ENCODE peak calls at places on chromosomes 16 and 17, in six cellular contexts. One of them, this sample, is unnamed.

GRCh38 chr16:16033208-16033717 is 83.8 kb downstream of the ABCC1 start:
- DNase-seq in H1: no peak
- DNase-seq in SK-N-SH: no peak
- DNase-seq in GM12878: no peak
- DNase-seq in K562: no peak
- DNase-seq in HepG2: no peak
- DNase-seq in this sample: no peak

GRCh38 chr17:64001091-64001579 is 3.0 kb downstream of the PRR29 start:
- DNase-seq in H1: no peak
- DNase-seq in SK-N-SH: peak
- DNase-seq in GM12878: no peak
- DNase-seq in K562: peak
- DNase-seq in HepG2: no peak
- DNase-seq in this sample: no peak

GRCh38 chr17:58488428-58488890 is 251 bp upstream of the HSF5 start:
- DNase-seq in H1: peak
- DNase-seq in SK-N-SH: no peak
- DNase-seq in GM12878: no peak
- DNase-seq in K562: no peak
- DNase-seq in HepG2: no peak
- DNase-seq in this sample: no peak

GRCh38 chr17:12620200-12620720 is 45.4 kb upstream of the MYOCD start:
- DNase-seq in H1: no peak
- DNase-seq in SK-N-SH: no peak
- DNase-seq in GM12878: no peak
- DNase-seq in K562: no peak
- DNase-seq in HepG2: no peak
- DNase-seq in this sample: no peak

GRCh38 chr16:73735954-73736353 is 560.7 kb upstream of the PSMD7 start:
- DNase-seq in H1: no peak
- DNase-seq in SK-N-SH: no peak
- DNase-seq in GM12878: no peak
- DNase-seq in K562: no peak
- DNase-seq in HepG2: no peak
- DNase-seq in this sample: no peak

GRCh38 chr16:54812229-54812628 is 118.4 kb upstream of the IRX5 start:
- DNase-seq in H1: no peak
- DNase-seq in SK-N-SH: no peak
- DNase-seq in GM12878: no peak
- DNase-seq in K562: no peak
- DNase-seq in HepG2: peak
- DNase-seq in this sample: no peak

GRCh38 chr17:46194393-46195216 is 1.4 kb upstream of the KANSL1 start:
- DNase-seq in H1: no peak
- DNase-seq in SK-N-SH: peak
- DNase-seq in GM12878: peak
- DNase-seq in K562: peak
- DNase-seq in HepG2: no peak
- DNase-seq in this sample: peak

GRCh38 chr17:61488878-61489718 is 36.9 kb downstream of the TBX4 start:
- DNase-seq in H1: no peak
- DNase-seq in SK-N-SH: no peak
- DNase-seq in GM12878: no peak
- DNase-seq in K562: no peak
- DNase-seq in HepG2: peak
- DNase-seq in this sample: no peak

GRCh38 chr17:6461792-6462524 is 17.7 kb downstream of the PIMREG start:
- DNase-seq in H1: no peak
- DNase-seq in SK-N-SH: no peak
- DNase-seq in GM12878: no peak
- DNase-seq in K562: no peak
- DNase-seq in HepG2: no peak
- DNase-seq in this sample: no peak

GRCh38 chr17:29169806-29170591 is 10.2 kb downstream of the MYO18A start:
- DNase-seq in H1: no peak
- DNase-seq in SK-N-SH: no peak
- DNase-seq in GM12878: no peak
- DNase-seq in K562: no peak
- DNase-seq in HepG2: no peak
- DNase-seq in this sample: no peak

GRCh38 chr16:88870608-88871348 is 4.3 kb upstream of the PABPN1L start:
- DNase-seq in H1: no peak
- DNase-seq in SK-N-SH: no peak
- DNase-seq in GM12878: no peak
- DNase-seq in K562: peak
- DNase-seq in HepG2: no peak
- DNase-seq in this sample: peak

GRCh38 chr17:76868669-76869208 is 535 bp downstream of the MGAT5B start:
- DNase-seq in H1: peak
- DNase-seq in SK-N-SH: peak
- DNase-seq in GM12878: no peak
- DNase-seq in K562: peak
- DNase-seq in HepG2: no peak
- DNase-seq in this sample: no peak

GRCh38 chr16:15509593-15510520 is 75.5 kb downstream of the BMERB1 start:
- DNase-seq in H1: peak
- DNase-seq in SK-N-SH: peak
- DNase-seq in GM12878: no peak
- DNase-seq in K562: no peak
- DNase-seq in HepG2: no peak
- DNase-seq in this sample: no peak

GRCh38 chr16:11032922-11033291 is 88.5 kb downstream of the CLEC16A start:
- DNase-seq in H1: no peak
- DNase-seq in SK-N-SH: no peak
- DNase-seq in GM12878: no peak
- DNase-seq in K562: no peak
- DNase-seq in HepG2: no peak
- DNase-seq in this sample: no peak

GRCh38 chr17:77495575-77495974 is 354.8 kb downstream of the SEC14L1 start:
- DNase-seq in H1: no peak
- DNase-seq in SK-N-SH: peak
- DNase-seq in GM12878: no peak
- DNase-seq in K562: no peak
- DNase-seq in HepG2: no peak
- DNase-seq in this sample: no peak

DNA sequence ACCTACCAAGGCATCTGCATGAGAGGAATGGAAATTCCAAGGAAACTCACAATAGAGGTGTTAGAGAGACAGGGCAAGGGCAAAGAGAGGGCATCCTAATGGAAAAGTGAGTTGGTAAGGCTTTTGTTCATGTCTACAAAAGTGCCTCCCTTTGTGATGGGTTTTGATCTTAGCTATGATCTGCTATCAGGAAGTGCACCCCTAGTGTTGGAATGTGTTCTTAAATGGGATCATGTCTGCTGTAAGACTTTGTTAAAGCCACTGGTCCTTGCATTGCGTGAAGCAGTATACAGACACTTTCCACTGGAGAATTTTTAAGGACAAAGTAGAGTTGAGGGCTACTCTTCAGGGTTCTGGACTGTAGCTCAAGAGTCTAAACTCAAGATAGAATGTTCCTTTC is 92.0 kb downstream of the MAP2K6 start:
- DNase-seq in H1: no peak
- DNase-seq in SK-N-SH: no peak
- DNase-seq in GM12878: no peak
- DNase-seq in K562: no peak
- DNase-seq in HepG2: peak
- DNase-seq in this sample: no peak
- TF ChIP-seq CTCF in H1: peak
- TF ChIP-seq CTCF in SK-N-SH: peak
- TF ChIP-seq CTCF in GM12878: peak
- TF ChIP-seq CTCF in K562: peak
- TF ChIP-seq CTCF in HepG2: peak
- TF ChIP-seq CTCF in this sample: peak

GRCh38 chr17:81870978-81871386 is at the start of gene ARHGDIA:
- DNase-seq in H1: no peak
- DNase-seq in SK-N-SH: no peak
- DNase-seq in GM12878: no peak
- DNase-seq in K562: peak
- DNase-seq in HepG2: no peak
- DNase-seq in this sample: no peak
- TF ChIP-seq GABPA in H1: no peak
- TF ChIP-seq GABPA in SK-N-SH: no peak
- TF ChIP-seq GABPA in GM12878: peak
- TF ChIP-seq GABPA in K562: peak
- TF ChIP-seq GABPA in HepG2: no peak
- TF ChIP-seq GABPA in this sample: peak

DNA sequence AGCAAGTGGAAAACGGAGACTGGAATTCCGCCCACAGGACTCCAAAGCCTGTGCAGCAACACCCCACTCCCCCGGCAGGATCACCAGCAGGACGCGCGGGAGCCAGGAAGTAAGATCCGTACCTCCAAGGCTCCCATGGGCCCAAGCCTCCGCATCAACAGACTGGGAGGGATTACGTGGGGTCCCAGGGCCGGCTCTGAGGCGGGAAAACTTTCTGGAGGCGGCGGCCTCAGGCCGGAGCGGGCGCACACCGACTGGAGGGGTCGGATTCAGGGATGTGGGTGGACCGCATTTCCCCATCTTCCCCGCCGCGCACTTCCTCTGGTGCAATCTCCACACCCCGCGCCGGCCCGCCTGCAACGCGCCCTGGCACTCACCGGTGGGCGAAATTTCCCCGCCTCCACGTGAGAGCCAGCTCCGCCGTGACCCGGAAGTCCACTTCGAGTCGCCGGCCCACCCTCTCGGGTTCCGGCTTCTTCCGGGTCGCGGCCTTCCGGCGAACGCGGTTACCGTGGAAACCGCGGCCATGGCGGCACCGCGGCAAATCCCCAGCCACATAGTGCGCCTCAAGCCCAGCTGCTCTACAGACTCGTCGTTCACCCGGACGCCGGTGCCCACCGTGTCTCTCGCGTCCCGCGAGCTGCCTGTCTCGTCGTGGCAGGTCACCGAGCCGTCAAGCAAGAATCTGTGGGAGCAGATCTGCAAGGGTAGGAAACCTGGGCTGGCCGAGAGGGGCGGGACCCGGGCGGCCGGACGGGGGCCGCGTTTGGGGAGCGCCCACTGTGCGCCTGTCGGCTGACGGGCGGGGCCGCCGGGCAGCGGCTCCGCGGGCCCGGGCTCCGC is at the start of the genes IQCK and KNOP1:
- DNase-seq in H1: peak
- DNase-seq in SK-N-SH: peak
- DNase-seq in GM12878: peak
- DNase-seq in K562: peak
- DNase-seq in HepG2: peak
- DNase-seq in this sample: peak
- TF ChIP-seq CTCF in H1: no peak
- TF ChIP-seq CTCF in SK-N-SH: no peak
- TF ChIP-seq CTCF in GM12878: no peak
- TF ChIP-seq CTCF in K562: no peak
- TF ChIP-seq CTCF in HepG2: no peak
- TF ChIP-seq CTCF in this sample: no peak

GRCh38 chr16:49592507-49593422 is 219.2 kb downstream of the C16orf78 start:
- DNase-seq in H1: peak
- DNase-seq in SK-N-SH: peak
- DNase-seq in GM12878: no peak
- DNase-seq in K562: peak
- DNase-seq in HepG2: peak
- DNase-seq in this sample: no peak
- TF ChIP-seq GABPA in H1: no peak
- TF ChIP-seq GABPA in SK-N-SH: no peak
- TF ChIP-seq GABPA in GM12878: no peak
- TF ChIP-seq GABPA in K562: no peak
- TF ChIP-seq GABPA in HepG2: no peak
- TF ChIP-seq GABPA in this sample: no peak

DNA sequence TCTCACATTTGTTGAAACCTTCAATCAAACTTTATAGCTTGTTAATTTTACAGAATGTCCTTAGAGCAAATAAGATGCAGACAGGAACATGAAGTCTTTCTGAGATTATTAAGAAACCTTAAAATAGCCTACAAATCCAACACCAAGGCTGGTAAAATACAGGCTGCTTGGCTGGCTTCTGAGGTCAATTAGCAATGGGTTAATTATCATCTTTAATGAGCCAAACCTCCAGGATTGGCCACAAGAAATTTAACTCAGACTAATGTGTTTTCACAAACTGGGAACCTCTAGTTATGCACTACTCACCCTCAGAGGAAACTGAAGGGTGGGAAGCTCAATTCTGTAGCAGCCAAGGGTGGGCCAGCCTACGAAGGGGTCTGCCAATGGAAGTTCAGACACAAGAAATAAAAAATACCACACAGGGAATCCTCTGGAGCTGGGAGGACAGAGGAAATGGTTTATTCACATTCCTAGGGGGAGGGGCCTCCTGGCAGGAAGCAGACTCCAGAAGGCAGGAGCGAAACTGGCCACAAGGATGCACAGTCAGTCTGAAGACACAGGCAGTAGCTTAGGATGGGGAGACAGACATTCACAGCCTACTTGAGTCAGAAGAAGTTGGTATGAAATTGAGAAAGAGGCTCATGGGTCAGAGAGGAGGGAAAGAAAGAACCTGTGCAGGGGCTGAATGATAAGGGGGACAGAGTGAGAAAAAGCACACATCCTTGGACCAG is 36.1 kb downstream of the HIC1 start:
- DNase-seq in H1: peak
- DNase-seq in SK-N-SH: peak
- DNase-seq in GM12878: no peak
- DNase-seq in K562: peak
- DNase-seq in HepG2: no peak
- DNase-seq in this sample: no peak
- TF ChIP-seq CTCF in H1: peak
- TF ChIP-seq CTCF in SK-N-SH: peak
- TF ChIP-seq CTCF in GM12878: no peak
- TF ChIP-seq CTCF in K562: no peak
- TF ChIP-seq CTCF in HepG2: no peak
- TF ChIP-seq CTCF in this sample: no peak

GRCh38 chr17:17186551-17187505 is 19.3 kb downstream of the PLD6 start:
- DNase-seq in H1: no peak
- DNase-seq in SK-N-SH: peak
- DNase-seq in GM12878: no peak
- DNase-seq in K562: no peak
- DNase-seq in HepG2: no peak
- DNase-seq in this sample: no peak
- TF ChIP-seq GABPA in H1: no peak
- TF ChIP-seq GABPA in SK-N-SH: no peak
- TF ChIP-seq GABPA in GM12878: no peak
- TF ChIP-seq GABPA in K562: no peak
- TF ChIP-seq GABPA in HepG2: no peak
- TF ChIP-seq GABPA in this sample: no peak

GRCh38 chr16:24701521-24701951 is 27.9 kb upstream of the TNRC6A start:
- DNase-seq in H1: no peak
- DNase-seq in SK-N-SH: no peak
- DNase-seq in GM12878: no peak
- DNase-seq in K562: no peak
- DNase-seq in HepG2: no peak
- DNase-seq in this sample: no peak

GRCh38 chr16:24699151-24699723 is 30.2 kb upstream of the TNRC6A start:
- DNase-seq in H1: no peak
- DNase-seq in SK-N-SH: no peak
- DNase-seq in GM12878: no peak
- DNase-seq in K562: no peak
- DNase-seq in HepG2: no peak
- DNase-seq in this sample: no peak

GRCh38 chr16:24698314-24698713 is 31.1 kb upstream of the TNRC6A start:
- DNase-seq in H1: no peak
- DNase-seq in SK-N-SH: no peak
- DNase-seq in GM12878: no peak
- DNase-seq in K562: no peak
- DNase-seq in HepG2: no peak
- DNase-seq in this sample: no peak

GRCh38 chr16:24696699-24697098 is 32.8 kb upstream of the TNRC6A start:
- DNase-seq in H1: no peak
- DNase-seq in SK-N-SH: no peak
- DNase-seq in GM12878: no peak
- DNase-seq in K562: no peak
- DNase-seq in HepG2: no peak
- DNase-seq in this sample: no peak

GRCh38 chr16:24700549-24701392 is 28.7 kb upstream of the TNRC6A start:
- DNase-seq in H1: no peak
- DNase-seq in SK-N-SH: peak
- DNase-seq in GM12878: no peak
- DNase-seq in K562: no peak
- DNase-seq in HepG2: peak
- DNase-seq in this sample: no peak
- TF ChIP-seq CTCF in H1: peak
- TF ChIP-seq CTCF in SK-N-SH: peak
- TF ChIP-seq CTCF in GM12878: no peak
- TF ChIP-seq CTCF in K562: peak
- TF ChIP-seq CTCF in HepG2: no peak
- TF ChIP-seq CTCF in this sample: no peak